ENCODE peak calls at places on chromosome 11, in seven cellular contexts. A, J, Z, T, N, F and M are unnamed samples.

GRCh38 chr11:47514825-47515647 is 37.9 kb downstream of the CELF1 start:
- DNase-seq in N (peak), A (no peak), F (no peak), J (peak), T (no peak), Z (no peak), M (no peak)

GRCh38 chr11:107017433-107018227 is 646 bp downstream of the GUCY1A2 start:
- DNase-seq in N (no peak), J (no peak), F (peak), Z (peak), A (peak), T (no peak), M (no peak)

GRCh38 chr11:73235236-73235786 is 17.2 kb downstream of the P2RY2 start:
- DNase-seq in N (peak), Z (no peak), A (no peak), F (no peak), T (no peak), J (no peak), M (no peak)

GRCh38 chr11:126339866-126340434 is 15.5 kb upstream of the ST3GAL4 start:
- DNase-seq in T (no peak), F (no peak), J (no peak), N (peak), A (peak), Z (no peak), M (peak)

GRCh38 chr11:8097926-8098325 is 16.9 kb downstream of the TUB start:
- DNase-seq in Z (no peak), N (no peak), F (no peak), A (no peak), T (no peak), J (no peak), M (no peak)

GRCh38 chr11:130671801-130672700 is 223.6 kb downstream of the ADAMTS15 start:
- DNase-seq in N (peak), T (peak), A (no peak), J (peak), F (no peak), Z (no peak), M (peak)

GRCh38 chr11:65419773-65420481 is 2.7 kb upstream of the NEAT1 start:
- DNase-seq in T (peak), J (no peak), A (peak), Z (no peak), N (peak), F (peak), M (peak)

GRCh38 chr11:61671527-61671926 is 8.7 kb upstream of the DAGLA start:
- DNase-seq in Z (peak), J (no peak), A (no peak), T (no peak), F (peak), N (no peak), M (no peak)

GRCh38 chr11:102111787-102112653 is 1.8 kb downstream of the YAP1 start:
- DNase-seq in A (no peak), N (peak), T (peak), F (no peak), Z (peak), J (no peak), M (peak)

GRCh38 chr11:59822989-59823566 is 12.5 kb upstream of the MRPL16 start:
- DNase-seq in F (no peak), J (peak), A (no peak), T (no peak), Z (peak), N (peak), M (peak)

GRCh38 chr11:34348919-34349318 is 8.9 kb downstream of the ABTB2 start:
- DNase-seq in Z (no peak), T (no peak), J (no peak), F (no peak), N (peak), A (no peak), M (no peak)

GRCh38 chr11:95586155-95586554 is 203.4 kb downstream of the FAM76B start:
- DNase-seq in F (no peak), A (no peak), J (no peak), Z (no peak), N (no peak), T (no peak), M (peak)

GRCh38 chr11:86805873-86806310 is 5.5 kb downstream of the PRSS23 start:
- DNase-seq in A (no peak), J (no peak), F (no peak), N (no peak), Z (no peak), T (no peak), M (no peak)

GRCh38 chr11:102007567-102008437 is 39.4 kb upstream of the CFAP300 start:
- DNase-seq in A (no peak), F (no peak), Z (peak), N (peak), T (no peak), J (peak), M (no peak)

GRCh38 chr11:4991066-4991465 is 3.6 kb upstream of the OR51L1 start:
- DNase-seq in N (peak), F (no peak), Z (no peak), T (no peak), J (no peak), A (no peak), M (no peak)

GRCh38 chr11:44878696-44879095 is 72.0 kb downstream of the TP53I11 start:
- DNase-seq in J (no peak), Z (no peak), N (no peak), A (no peak), F (no peak), T (no peak), M (no peak)

GRCh38 chr11:44883277-44883676 is 67.4 kb downstream of the TP53I11 start:
- DNase-seq in F (no peak), A (no peak), Z (no peak), J (no peak), T (no peak), N (no peak), M (no peak)

GRCh38 chr11:44880511-44880910 is 70.2 kb downstream of the TP53I11 start:
- DNase-seq in J (no peak), F (no peak), Z (no peak), N (no peak), T (no peak), A (no peak), M (no peak)

GRCh38 chr11:44879432-44879831 is 71.3 kb downstream of the TP53I11 start:
- DNase-seq in T (no peak), N (no peak), Z (no peak), J (no peak), F (no peak), A (no peak), M (no peak)

GRCh38 chr11:44880953-44881352 is 69.7 kb downstream of the TP53I11 start:
- DNase-seq in Z (no peak), J (no peak), T (no peak), N (no peak), A (no peak), F (no peak), M (no peak)
- TF ChIP-seq CTCF in Z (no peak), J (no peak), T (no peak), N (no peak), A (no peak), F (no peak), M (no peak)

GRCh38 chr11:17477084-17477333 is 364 bp upstream of the ABCC8 start:
- DNase-seq in T (no peak), J (no peak), Z (no peak), N (no peak), F (no peak), A (no peak), M (no peak)
- H3K4me3 ChIP-seq in T (no peak), J (no peak), Z (peak), N (no peak), F (no peak), A (no peak), M (no peak)

GRCh38 chr11:67311556-67312082 is 8.3 kb downstream of the SSH3 start:
- DNase-seq in A (no peak), F (no peak), Z (no peak), N (no peak), T (no peak), J (no peak), M (no peak)
- TF ChIP-seq CTCF in A (no peak), F (no peak), Z (no peak), N (no peak), T (no peak), J (no peak), M (no peak)

GRCh38 chr11:71240865-71241691 is 11.3 kb downstream of the SHANK2 start:
- DNase-seq in Z (peak), J (peak), F (no peak), N (peak), A (peak), T (no peak), M (peak)
- H3K4me3 ChIP-seq in Z (peak), J (peak), F (no peak), N (peak), A (peak), T (no peak), M (no peak)

GRCh38 chr11:15327786-15328231 is 213.1 kb downstream of the INSC start:
- DNase-seq in Z (peak), T (no peak), J (peak), A (peak), N (peak), F (peak), M (no peak)
- TF ChIP-seq CTCF in Z (peak), T (no peak), J (peak), A (peak), N (peak), F (peak), M (peak)